ENCODE peak calls at places on chromosomes 4 and X, in five cellular contexts. P, S, E, Y and O are unnamed samples.
A peak's percentile ranks its signal among the peaks of the same experiment; 100 is the strongest.

GRCh38 chrX:129359269-129359668 is 164.0 kb downstream of the SMARCA1 start:
- DNase-seq in E (no peak), Y (no peak), S (no peak), P (no peak), O (no peak)

GRCh38 chr4:6885953-6886557 is 23.6 kb upstream of the TBC1D14 start:
- DNase-seq in E (peak; percentile 82), Y (no peak), P (no peak), S (peak; percentile 88), O (peak; percentile 98)

GRCh38 chrX:54825716-54826428 is 18.3 kb downstream of the MAGED2 start:
- DNase-seq in P (peak; percentile 9), E (no peak), S (no peak), Y (peak; percentile 25), O (no peak)

GRCh38 chr4:1537410-1538095 is 131.3 kb upstream of the NKX1-1 start:
- DNase-seq in P (no peak), S (no peak), E (no peak), Y (no peak), O (no peak)

GRCh38 chr4:76601791-76602190 is 166.8 kb downstream of the SHROOM3 start:
- DNase-seq in E (no peak), S (no peak), Y (no peak), P (no peak), O (peak; percentile 32)

GRCh38 chr4:146524663-146525062 is 2.9 kb upstream of the SLC10A7 start:
- DNase-seq in P (no peak), Y (no peak), S (no peak), E (no peak), O (no peak)

GRCh38 chr4:172962564-172963353 is 205.9 kb upstream of the GALNT7 start:
- DNase-seq in E (no peak), P (no peak), Y (no peak), S (no peak), O (no peak)

GRCh38 chr4:108954880-108955279 is 192.0 kb upstream of the ETNPPL start:
- DNase-seq in E (no peak), P (no peak), Y (no peak), S (no peak), O (no peak)

GRCh38 chr4:13793020-13793710 is 165.6 kb upstream of the BOD1L1 start:
- DNase-seq in S (no peak), E (no peak), Y (no peak), P (no peak), O (no peak)

GRCh38 chr4:10006604-10007435 is 14.5 kb downstream of the SLC2A9 start:
- DNase-seq in S (peak; percentile 87), P (no peak), Y (no peak), E (no peak), O (peak; percentile 58)

GRCh38 chr4:47031011-47031678 is at the start of gene GABRB1:
- DNase-seq in E (peak; percentile 81), S (no peak), P (peak; percentile 1), Y (peak; percentile 73), O (no peak)

GRCh38 chr4:39032218-39033085 is at the start of gene TMEM156:
- DNase-seq in P (no peak), Y (no peak), S (peak; percentile 70), E (no peak), O (peak; percentile 79)

GRCh38 chrX:47497274-47497673 is 14.3 kb upstream of the ZNF41 start:
- DNase-seq in Y (no peak), S (no peak), E (no peak), P (no peak), O (no peak)

GRCh38 chrX:17377047-17377692 is 2.2 kb downstream of the NHS start:
- DNase-seq in S (peak; percentile 69), P (no peak), Y (peak; percentile 45), E (no peak), O (no peak)

GRCh38 chr4:37892641-37893040 is 1.8 kb downstream of the TBC1D1 start:
- DNase-seq in E (no peak), S (no peak), Y (no peak), P (no peak), O (peak; percentile 51)

GRCh38 chr4:153383131-153383530 is 38.6 kb downstream of the MND1 start:
- DNase-seq in P (no peak), E (no peak), S (no peak), Y (no peak), O (no peak)

GRCh38 chrX:129737921-129738320 is 858 bp upstream of the XPNPEP2 start:
- DNase-seq in Y (no peak), E (no peak), P (no peak), S (no peak), O (no peak)

GRCh38 chr4:65502151-65502691 is 168.1 kb downstream of the EPHA5 start:
- DNase-seq in P (no peak), S (peak; percentile 82), Y (no peak), E (no peak), O (no peak)

GRCh38 chrX:151538190-151539122 is 25.0 kb upstream of the PASD1 start:
- DNase-seq in E (no peak), Y (no peak), S (no peak), P (no peak), O (no peak)

GRCh38 chr4:41213563-41214157 is 682 bp downstream of the APBB2 start:
- DNase-seq in Y (peak; percentile 50), S (no peak), P (no peak), E (no peak), O (no peak)

GRCh38 chr4:117324851-117325491 is 239.6 kb upstream of the TRAM1L1 start:
- DNase-seq in Y (no peak), E (no peak), P (no peak), S (peak; percentile 72), O (no peak)

GRCh38 chr4:35463251-35463952 is 780.9 kb downstream of the ARAP2 start:
- DNase-seq in Y (no peak), S (no peak), E (peak; percentile 16), P (no peak), O (no peak)

GRCh38 chrX:1751781-1752180 is 136.9 kb downstream of the ASMT start:
- DNase-seq in E (no peak), P (no peak), S (no peak), Y (no peak), O (no peak)

GRCh38 chrX:68807818-68808217 is 21.0 kb upstream of the EFNB1 start:
- DNase-seq in S (peak; percentile 8), E (no peak), P (no peak), Y (peak; percentile 25), O (peak; percentile 0)